ENCODE peak calls at places on chromosomes 6 and 20, in four cellular contexts. O is stomach, G is adrenal gland, Q is left lung. T is an unnamed sample.
A peak's percentile ranks its signal among the peaks of the same experiment; 100 is the strongest.

GRCh38 chr6:1228754-1229191 is 83.1 kb upstream of the FOXQ1 start:
- DNase-seq in G (no peak), O (no peak), Q (no peak), T (peak; percentile 81)

GRCh38 chr6:122612838-122613237 is 2.6 kb downstream of the PKIB start:
- DNase-seq in O (no peak), Q (no peak), G (no peak), T (no peak)

GRCh38 chr20:21577551-21577950 is 63.7 kb upstream of the NKX2-2 start:
- DNase-seq in G (no peak), O (no peak), Q (no peak), T (no peak)

GRCh38 chr6:10495014-10495413 is 26.1 kb upstream of the GCNT2 start:
- DNase-seq in O (no peak), Q (no peak), G (no peak), T (no peak)

GRCh38 chr20:49666906-49667305 is 46.8 kb downstream of the B4GALT5 start:
- DNase-seq in Q (no peak), G (no peak), O (no peak), T (no peak)

GRCh38 chr6:15551798-15552197 is 111.0 kb downstream of the DTNBP1 start:
- DNase-seq in G (no peak), Q (no peak), O (no peak), T (peak; percentile 78)

GRCh38 chr6:6730831-6731230 is 142.3 kb downstream of the LY86 start:
- DNase-seq in G (peak; percentile 91), Q (no peak), O (no peak), T (no peak)

GRCh38 chr20:20102859-20103258 is 50.5 kb downstream of the CFAP61 start:
- DNase-seq in G (no peak), O (no peak), Q (no peak), T (no peak)

GRCh38 chr6:19052219-19052618 is 665.1 kb downstream of the RNF144B start:
- DNase-seq in Q (no peak), O (no peak), G (no peak), T (no peak)

GRCh38 chr20:51014797-51015722 is 7.8 kb downstream of the KCNG1 start:
- DNase-seq in G (peak; percentile 29), O (peak; percentile 35), Q (no peak), T (peak; percentile 12)

GRCh38 chr6:157741889-157742615 is 81.0 kb upstream of the SNX9 start:
- DNase-seq in O (no peak), Q (no peak), G (no peak), T (no peak)

GRCh38 chr6:83371428-83371827 is 59.4 kb downstream of the ME1 start:
- DNase-seq in Q (no peak), O (no peak), G (no peak), T (no peak)

GRCh38 chr20:53984781-53985518 is 85.4 kb downstream of the BCAS1 start:
- DNase-seq in Q (no peak), O (no peak), G (no peak), T (no peak)

GRCh38 chr6:52725530-52726192 is 37.6 kb downstream of the GSTA2 start:
- DNase-seq in O (peak; percentile 36), G (peak; percentile 26), Q (no peak), T (no peak)

GRCh38 chr6:147390909-147391536 is 117.5 kb upstream of the SAMD5 start:
- DNase-seq in Q (no peak), G (no peak), O (no peak), T (no peak)

GRCh38 chr20:44115762-44116644 is 71.0 kb downstream of the JPH2 start:
- DNase-seq in O (no peak), G (no peak), Q (peak; percentile 74), T (no peak)

GRCh38 chr20:3741846-3742458 is 9.5 kb downstream of the HSPA12B start:
- DNase-seq in G (no peak), Q (peak; percentile 69), O (no peak), T (no peak)

GRCh38 chr20:24897974-24898373 is 51.1 kb upstream of the CST7 start:
- DNase-seq in O (no peak), G (no peak), Q (no peak), T (no peak)

GRCh38 chr6:111874030-111874425 is 776 bp upstream of the FYN start:
- DNase-seq in G (peak; percentile 23), Q (no peak), O (no peak), T (peak; percentile 38)

GRCh38 chr6:3731700-3732099 is 19.8 kb downstream of the PXDC1 start:
- DNase-seq in Q (no peak), G (no peak), O (no peak), T (peak; percentile 33)

GRCh38 chr20:61263084-61263695 is 11.1 kb downstream of the CDH4 start:
- DNase-seq in G (peak; percentile 22), Q (no peak), O (no peak), T (no peak)

GRCh38 chr6:2404211-2404929 is 159.0 kb upstream of the GMDS start:
- DNase-seq in Q (no peak), G (no peak), O (no peak), T (no peak)

GRCh38 chr6:2403546-2403945 is 158.1 kb upstream of the GMDS start:
- DNase-seq in Q (no peak), O (peak; percentile 59), G (no peak), T (no peak)
- H3K4me1 ChIP-seq in Q (no peaks in the 10 kb centered on the region), O (no peaks in the 10 kb centered on the region), G (no peaks in the 10 kb centered on the region), T (no peaks in the 10 kb centered on the region)

GRCh38 chr6:13674533-13675190 is 37.0 kb downstream of the RANBP9 start:
- DNase-seq in G (no peak), Q (no peak), O (no peak), T (no peak)

GRCh38 chr6:13671742-13672141 is 39.9 kb downstream of the RANBP9 start:
- DNase-seq in Q (no peak), O (no peak), G (no peak), T (no peak)

GRCh38 chr6:13673368-13673767 is 38.3 kb downstream of the RANBP9 start:
- DNase-seq in O (no peak), G (no peak), Q (no peak), T (no peak)

GRCh38 chr6:13672904-13673303 is 38.7 kb downstream of the RANBP9 start:
- DNase-seq in O (no peak), Q (no peak), G (no peak), T (no peak)

GRCh38 chr6:13673825-13674444 is 37.7 kb downstream of the RANBP9 start:
- DNase-seq in Q (no peak), G (no peak), O (no peak), T (no peak)
- H3K9me3 ChIP-seq in Q (peaks cover 5% of the 10 kb centered on the region), G (peaks cover 11% of the 10 kb centered on the region), O (no peaks in the 10 kb centered on the region), T (no peaks in the 10 kb centered on the region)

DNA sequence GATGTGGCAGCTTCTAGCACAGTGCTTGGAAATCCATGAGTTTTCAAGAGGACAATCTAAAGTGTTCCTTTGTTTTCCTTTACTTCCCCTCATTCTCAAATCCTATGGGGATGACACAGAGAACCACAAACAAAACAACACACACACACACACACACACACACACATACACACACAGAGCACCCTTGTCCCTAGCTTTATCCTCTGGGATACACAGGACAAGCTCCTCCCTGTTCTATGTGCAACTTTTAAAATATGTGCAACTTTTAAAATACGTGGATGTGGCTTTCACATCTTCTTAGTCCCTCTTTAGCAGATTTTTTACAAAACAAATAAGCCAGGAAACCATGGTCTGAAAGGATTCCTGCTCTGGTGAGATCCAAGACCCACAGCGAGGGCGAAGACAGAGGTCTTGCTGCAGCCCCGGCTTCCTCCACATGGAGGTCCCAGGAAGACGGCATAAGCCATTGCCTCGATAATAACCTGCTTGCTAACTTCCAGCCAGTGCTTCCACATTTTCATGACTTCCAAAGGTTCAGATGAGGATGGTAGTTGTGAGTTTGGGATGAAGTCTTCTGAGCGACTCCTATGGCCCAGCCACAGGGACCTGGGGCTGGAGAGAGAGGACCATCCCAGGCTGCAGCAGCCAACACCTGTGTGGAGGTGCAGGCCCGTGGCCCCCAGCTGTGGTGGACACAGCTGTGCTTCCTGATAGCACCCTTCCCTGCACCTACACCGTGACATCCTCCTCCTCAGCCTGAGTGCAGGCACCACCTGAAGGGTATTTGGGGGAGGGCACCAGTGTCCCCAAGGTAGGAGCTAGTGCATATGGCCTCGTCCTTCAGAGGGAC is 62.8 kb upstream of the CD93 start:
- DNase-seq in Q (no peak), G (no peak), O (peak; percentile 16), T (no peak)
- H3K4me1 ChIP-seq in Q (peaks cover 100% of the 10 kb centered on the region), G (peaks cover 3% of the 10 kb centered on the region), O (peaks cover 13% of the 10 kb centered on the region), T (peaks cover 44% of the 10 kb centered on the region)

GRCh38 chr6:159469449-159469848 is 223.6 kb downstream of the SOD2 start:
- DNase-seq in G (no peak), O (no peak), Q (no peak), T (no peak)
- H3K9me3 ChIP-seq in G (no peaks in the 10 kb centered on the region), O (no peaks in the 10 kb centered on the region), Q (peaks cover 7% of the 10 kb centered on the region), T (no peaks in the 10 kb centered on the region)

DNA sequence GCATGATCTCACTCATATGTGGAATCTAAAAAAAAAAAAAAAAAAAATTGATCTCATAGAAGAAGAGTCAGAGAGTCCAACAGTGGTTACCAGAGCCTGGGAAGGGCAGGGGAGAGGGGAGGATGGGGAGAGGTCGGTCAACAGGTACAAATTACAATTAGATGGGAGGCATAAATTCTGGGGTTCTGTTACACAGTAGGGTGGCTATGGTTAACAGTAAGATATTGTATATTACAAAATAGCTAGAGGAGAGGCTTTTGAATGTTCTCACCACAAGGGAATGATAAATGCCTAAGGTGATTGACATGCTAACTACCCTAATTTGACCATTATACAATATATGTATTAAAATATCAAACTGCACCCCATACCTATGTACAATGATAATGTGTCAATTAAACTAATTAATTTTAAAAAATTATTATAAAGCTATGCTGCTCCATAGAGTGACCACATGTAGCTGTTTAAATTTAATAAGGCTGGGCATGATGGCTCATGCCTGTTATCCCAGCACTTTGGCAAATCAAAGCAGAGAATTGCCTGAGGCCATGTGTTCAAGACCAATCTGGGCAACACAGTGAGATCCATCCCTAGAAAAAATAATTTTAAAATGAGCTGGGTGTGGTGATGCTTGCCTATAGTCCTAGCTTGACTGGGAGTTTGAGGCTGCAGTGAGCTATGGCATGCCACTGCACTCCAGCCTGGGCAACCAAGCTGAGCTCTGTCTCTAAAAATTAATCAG is 70.9 kb downstream of the SNX5 start:
- DNase-seq in G (no peak), Q (no peak), O (no peak), T (no peak)
- H3K4me1 ChIP-seq in G (peaks cover 24% of the 10 kb centered on the region), Q (peaks cover 36% of the 10 kb centered on the region), O (peaks cover 33% of the 10 kb centered on the region), T (peaks cover 12% of the 10 kb centered on the region)

T was measured in thyroid gland.